ENCODE peak calls at places on chromosomes 16 and 17, in nine cellular contexts. One of them, this sample, is unnamed.

GRCh38 chr17:40553694-40554534 is 11.4 kb downstream of the CCR7 start:
- DNase-seq in cardiac fibroblast: peak; percentile 91
- DNase-seq in dorsolateral prefrontal cortex: peak; percentile 80
- DNase-seq in tibial nerve: peak; percentile 62
- DNase-seq in colonic mucosa: peak; percentile 33
- DNase-seq in sigmoid colon: peak; percentile 89
- DNase-seq in breast epithelium: no peak
- DNase-seq in fibroblast of mammary gland: peak; percentile 79
- DNase-seq in endodermal cell: peak; percentile 52
- DNase-seq in this sample: peak; percentile 91

GRCh38 chr16:28573738-28574718 is 20.3 kb downstream of the SGF29 start:
- DNase-seq in tibial nerve: no peak
- DNase-seq in fibroblast of mammary gland: no peak
- DNase-seq in breast epithelium: no peak
- DNase-seq in sigmoid colon: no peak
- DNase-seq in colonic mucosa: no peak
- DNase-seq in endodermal cell: no peak
- DNase-seq in cardiac fibroblast: no peak
- DNase-seq in dorsolateral prefrontal cortex: no peak
- DNase-seq in this sample: no peak

GRCh38 chr17:7864995-7865650 is 7.3 kb downstream of the CYB5D1 start:
- DNase-seq in dorsolateral prefrontal cortex: no peak
- DNase-seq in cardiac fibroblast: peak; percentile 44
- DNase-seq in sigmoid colon: no peak
- DNase-seq in fibroblast of mammary gland: peak; percentile 48
- DNase-seq in tibial nerve: no peak
- DNase-seq in endodermal cell: peak; percentile 27
- DNase-seq in breast epithelium: no peak
- DNase-seq in colonic mucosa: no peak
- DNase-seq in this sample: no peak

GRCh38 chr17:16342979-16343378 is 10.3 kb downstream of the CENPV start:
- DNase-seq in tibial nerve: no peak
- DNase-seq in endodermal cell: no peak
- DNase-seq in sigmoid colon: peak; percentile 56
- DNase-seq in breast epithelium: no peak
- DNase-seq in cardiac fibroblast: peak; percentile 75
- DNase-seq in colonic mucosa: no peak
- DNase-seq in fibroblast of mammary gland: peak; percentile 84
- DNase-seq in dorsolateral prefrontal cortex: peak; percentile 74
- DNase-seq in this sample: peak; percentile 57

GRCh38 chr16:84048306-84048705 is 5.7 kb upstream of the SLC38A8 start:
- DNase-seq in breast epithelium: no peak
- DNase-seq in colonic mucosa: no peak
- DNase-seq in dorsolateral prefrontal cortex: peak; percentile 24
- DNase-seq in fibroblast of mammary gland: no peak
- DNase-seq in endodermal cell: peak; percentile 90
- DNase-seq in sigmoid colon: peak; percentile 40
- DNase-seq in cardiac fibroblast: no peak
- DNase-seq in tibial nerve: no peak
- DNase-seq in this sample: no peak

GRCh38 chr17:77833769-77834168 is 124.7 kb upstream of the TNRC6C start:
- DNase-seq in tibial nerve: no peak
- DNase-seq in breast epithelium: no peak
- DNase-seq in endodermal cell: no peak
- DNase-seq in colonic mucosa: no peak
- DNase-seq in dorsolateral prefrontal cortex: no peak
- DNase-seq in sigmoid colon: peak; percentile 20
- DNase-seq in fibroblast of mammary gland: no peak
- DNase-seq in cardiac fibroblast: no peak
- DNase-seq in this sample: no peak

GRCh38 chr17:9024497-9024896 is 3.2 kb downstream of the NTN1 start:
- DNase-seq in cardiac fibroblast: no peak
- DNase-seq in breast epithelium: no peak
- DNase-seq in endodermal cell: peak; percentile 78
- DNase-seq in dorsolateral prefrontal cortex: no peak
- DNase-seq in fibroblast of mammary gland: no peak
- DNase-seq in tibial nerve: no peak
- DNase-seq in sigmoid colon: no peak
- DNase-seq in colonic mucosa: no peak
- DNase-seq in this sample: no peak

GRCh38 chr16:68416057-68417046 is 32.0 kb downstream of the SMPD3 start:
- DNase-seq in dorsolateral prefrontal cortex: no peak
- DNase-seq in endodermal cell: no peak
- DNase-seq in breast epithelium: peak; percentile 56
- DNase-seq in colonic mucosa: peak; percentile 84
- DNase-seq in tibial nerve: no peak
- DNase-seq in sigmoid colon: no peak
- DNase-seq in cardiac fibroblast: no peak
- DNase-seq in fibroblast of mammary gland: no peak
- DNase-seq in this sample: no peak

GRCh38 chr17:63702616-63703015 is 2.7 kb upstream of the LIMD2 start:
- DNase-seq in sigmoid colon: no peak
- DNase-seq in cardiac fibroblast: no peak
- DNase-seq in endodermal cell: peak; percentile 52
- DNase-seq in breast epithelium: no peak
- DNase-seq in colonic mucosa: no peak
- DNase-seq in dorsolateral prefrontal cortex: no peak
- DNase-seq in fibroblast of mammary gland: no peak
- DNase-seq in tibial nerve: no peak
- DNase-seq in this sample: no peak

GRCh38 chr17:49766918-49767530 is 3.1 kb upstream of the FAM117A start:
- DNase-seq in tibial nerve: no peak
- DNase-seq in breast epithelium: no peak
- DNase-seq in fibroblast of mammary gland: no peak
- DNase-seq in cardiac fibroblast: no peak
- DNase-seq in colonic mucosa: no peak
- DNase-seq in endodermal cell: no peak
- DNase-seq in dorsolateral prefrontal cortex: no peak
- DNase-seq in sigmoid colon: no peak
- DNase-seq in this sample: no peak

GRCh38 chr17:72950236-72950931 is 142.1 kb downstream of the SLC39A11 start:
- DNase-seq in tibial nerve: no peak
- DNase-seq in breast epithelium: no peak
- DNase-seq in dorsolateral prefrontal cortex: no peak
- DNase-seq in colonic mucosa: no peak
- DNase-seq in endodermal cell: no peak
- DNase-seq in cardiac fibroblast: no peak
- DNase-seq in fibroblast of mammary gland: no peak
- DNase-seq in sigmoid colon: no peak
- DNase-seq in this sample: no peak

GRCh38 chr17:76147211-76148014 is 6.4 kb upstream of the FOXJ1 start:
- DNase-seq in sigmoid colon: peak; percentile 57
- DNase-seq in fibroblast of mammary gland: peak; percentile 38
- DNase-seq in breast epithelium: peak; percentile 14
- DNase-seq in tibial nerve: no peak
- DNase-seq in colonic mucosa: no peak
- DNase-seq in dorsolateral prefrontal cortex: no peak
- DNase-seq in cardiac fibroblast: peak; percentile 55
- DNase-seq in endodermal cell: peak; percentile 59
- DNase-seq in this sample: peak; percentile 31

GRCh38 chr16:73298562-73298961 is 250.6 kb upstream of the ZFHX3 start:
- DNase-seq in colonic mucosa: no peak
- DNase-seq in dorsolateral prefrontal cortex: no peak
- DNase-seq in sigmoid colon: no peak
- DNase-seq in breast epithelium: no peak
- DNase-seq in tibial nerve: no peak
- DNase-seq in fibroblast of mammary gland: no peak
- DNase-seq in cardiac fibroblast: peak; percentile 5
- DNase-seq in endodermal cell: peak; percentile 63
- DNase-seq in this sample: peak; percentile 38

GRCh38 chr17:68954146-68954971 is 833 bp downstream of the ABCA8 start:
- DNase-seq in colonic mucosa: no peak
- DNase-seq in dorsolateral prefrontal cortex: no peak
- DNase-seq in fibroblast of mammary gland: peak; percentile 38
- DNase-seq in endodermal cell: no peak
- DNase-seq in tibial nerve: no peak
- DNase-seq in sigmoid colon: no peak
- DNase-seq in cardiac fibroblast: peak; percentile 47
- DNase-seq in breast epithelium: no peak
- DNase-seq in this sample: peak; percentile 38

GRCh38 chr17:19397556-19398041 is 10.6 kb upstream of the MFAP4 start:
- DNase-seq in endodermal cell: peak; percentile 88
- DNase-seq in sigmoid colon: no peak
- DNase-seq in cardiac fibroblast: no peak
- DNase-seq in dorsolateral prefrontal cortex: no peak
- DNase-seq in tibial nerve: no peak
- DNase-seq in fibroblast of mammary gland: no peak
- DNase-seq in colonic mucosa: peak; percentile 71
- DNase-seq in breast epithelium: no peak
- DNase-seq in this sample: no peak

GRCh38 chr17:32345953-32346600 is 3.9 kb upstream of the ZNF207 start:
- DNase-seq in endodermal cell: no peak
- DNase-seq in tibial nerve: no peak
- DNase-seq in sigmoid colon: no peak
- DNase-seq in colonic mucosa: no peak
- DNase-seq in cardiac fibroblast: no peak
- DNase-seq in breast epithelium: no peak
- DNase-seq in dorsolateral prefrontal cortex: no peak
- DNase-seq in fibroblast of mammary gland: no peak
- DNase-seq in this sample: no peak

GRCh38 chr17:32341857-32342602 is at the start of gene C17orf75:
- DNase-seq in fibroblast of mammary gland: peak; percentile 72
- DNase-seq in breast epithelium: peak; percentile 83
- DNase-seq in sigmoid colon: peak; percentile 90
- DNase-seq in cardiac fibroblast: peak; percentile 79
- DNase-seq in colonic mucosa: peak; percentile 81
- DNase-seq in tibial nerve: peak; percentile 63
- DNase-seq in dorsolateral prefrontal cortex: peak; percentile 89
- DNase-seq in endodermal cell: peak; percentile 96
- DNase-seq in this sample: peak; percentile 75

GRCh38 chr17:32335647-32336046 is 6.3 kb downstream of the C17orf75 start:
- DNase-seq in fibroblast of mammary gland: peak; percentile 72
- DNase-seq in cardiac fibroblast: no peak
- DNase-seq in colonic mucosa: no peak
- DNase-seq in breast epithelium: no peak
- DNase-seq in endodermal cell: peak; percentile 7
- DNase-seq in dorsolateral prefrontal cortex: no peak
- DNase-seq in tibial nerve: no peak
- DNase-seq in sigmoid colon: no peak
- DNase-seq in this sample: peak; percentile 97

GRCh38 chr17:32342603-32343325 is 791 bp upstream of the C17orf75 start:
- DNase-seq in tibial nerve: no peak
- DNase-seq in endodermal cell: no peak
- DNase-seq in cardiac fibroblast: no peak
- DNase-seq in dorsolateral prefrontal cortex: no peak
- DNase-seq in fibroblast of mammary gland: no peak
- DNase-seq in sigmoid colon: no peak
- DNase-seq in colonic mucosa: no peak
- DNase-seq in breast epithelium: no peak
- DNase-seq in this sample: no peak

GRCh38 chr17:32341141-32341856 is 674 bp downstream of the C17orf75 start:
- DNase-seq in cardiac fibroblast: no peak
- DNase-seq in breast epithelium: no peak
- DNase-seq in tibial nerve: no peak
- DNase-seq in dorsolateral prefrontal cortex: no peak
- DNase-seq in colonic mucosa: peak; percentile 36
- DNase-seq in sigmoid colon: no peak
- DNase-seq in endodermal cell: no peak
- DNase-seq in fibroblast of mammary gland: peak; percentile 28
- DNase-seq in this sample: no peak
- TF ChIP-seq CTCF in cardiac fibroblast: no peak
- TF ChIP-seq CTCF in breast epithelium: no peak
- TF ChIP-seq CTCF in tibial nerve: no peak
- TF ChIP-seq CTCF in dorsolateral prefrontal cortex: no peak
- TF ChIP-seq CTCF in colonic mucosa: no peak
- TF ChIP-seq CTCF in sigmoid colon: no peak
- TF ChIP-seq CTCF in endodermal cell: peak; percentile 48
- TF ChIP-seq CTCF in fibroblast of mammary gland: peak; percentile 25
- TF ChIP-seq CTCF in this sample: peak; percentile 32

GRCh38 chr17:44315760-44316731 is 7.6 kb downstream of the RUNDC3A start:
- DNase-seq in breast epithelium: no peak
- DNase-seq in dorsolateral prefrontal cortex: no peak
- DNase-seq in cardiac fibroblast: no peak
- DNase-seq in tibial nerve: no peak
- DNase-seq in fibroblast of mammary gland: no peak
- DNase-seq in colonic mucosa: no peak
- DNase-seq in endodermal cell: peak; percentile 99
- DNase-seq in sigmoid colon: no peak
- DNase-seq in this sample: no peak

GRCh38 chr17:44312396-44313104 is 4.1 kb downstream of the RUNDC3A start:
- DNase-seq in fibroblast of mammary gland: no peak
- DNase-seq in breast epithelium: no peak
- DNase-seq in cardiac fibroblast: no peak
- DNase-seq in endodermal cell: no peak
- DNase-seq in sigmoid colon: no peak
- DNase-seq in tibial nerve: no peak
- DNase-seq in dorsolateral prefrontal cortex: no peak
- DNase-seq in colonic mucosa: no peak
- DNase-seq in this sample: no peak

GRCh38 chr17:44314031-44314430 is 5.6 kb downstream of the RUNDC3A start:
- DNase-seq in endodermal cell: no peak
- DNase-seq in sigmoid colon: no peak
- DNase-seq in cardiac fibroblast: no peak
- DNase-seq in tibial nerve: no peak
- DNase-seq in fibroblast of mammary gland: no peak
- DNase-seq in colonic mucosa: no peak
- DNase-seq in breast epithelium: no peak
- DNase-seq in dorsolateral prefrontal cortex: no peak
- DNase-seq in this sample: no peak

GRCh38 chr17:44314869-44315661 is 6.7 kb downstream of the RUNDC3A start:
- DNase-seq in dorsolateral prefrontal cortex: peak; percentile 76
- DNase-seq in colonic mucosa: no peak
- DNase-seq in cardiac fibroblast: peak; percentile 32
- DNase-seq in breast epithelium: no peak
- DNase-seq in fibroblast of mammary gland: no peak
- DNase-seq in sigmoid colon: no peak
- DNase-seq in tibial nerve: no peak
- DNase-seq in endodermal cell: peak; percentile 94
- DNase-seq in this sample: no peak

GRCh38 chr17:44314524-44314868 is 6.1 kb downstream of the RUNDC3A start:
- DNase-seq in endodermal cell: no peak
- DNase-seq in colonic mucosa: no peak
- DNase-seq in sigmoid colon: no peak
- DNase-seq in cardiac fibroblast: no peak
- DNase-seq in breast epithelium: no peak
- DNase-seq in tibial nerve: no peak
- DNase-seq in dorsolateral prefrontal cortex: no peak
- DNase-seq in fibroblast of mammary gland: no peak
- DNase-seq in this sample: no peak
- H3K4me3 ChIP-seq in endodermal cell: peak overlapping the region; percentile 67
- H3K4me3 ChIP-seq in colonic mucosa: no peak overlapping the region
- H3K4me3 ChIP-seq in sigmoid colon: no peak overlapping the region
- H3K4me3 ChIP-seq in cardiac fibroblast: no peak overlapping the region
- H3K4me3 ChIP-seq in breast epithelium: no peak overlapping the region
- H3K4me3 ChIP-seq in tibial nerve: no peak overlapping the region
- H3K4me3 ChIP-seq in dorsolateral prefrontal cortex: no peak overlapping the region
- H3K4me3 ChIP-seq in fibroblast of mammary gland: no peak overlapping the region
- H3K4me3 ChIP-seq in this sample: no peak overlapping the region

GRCh38 chr16:7167651-7168050 is 165.0 kb upstream of the RBFOX1 start:
- DNase-seq in colonic mucosa: no peak
- DNase-seq in endodermal cell: no peak
- DNase-seq in tibial nerve: no peak
- DNase-seq in breast epithelium: no peak
- DNase-seq in fibroblast of mammary gland: no peak
- DNase-seq in cardiac fibroblast: no peak
- DNase-seq in dorsolateral prefrontal cortex: no peak
- DNase-seq in sigmoid colon: no peak
- DNase-seq in this sample: no peak
- TF ChIP-seq CTCF in colonic mucosa: no peak
- TF ChIP-seq CTCF in endodermal cell: no peak
- TF ChIP-seq CTCF in tibial nerve: no peak
- TF ChIP-seq CTCF in breast epithelium: no peak
- TF ChIP-seq CTCF in fibroblast of mammary gland: no peak
- TF ChIP-seq CTCF in cardiac fibroblast: no peak
- TF ChIP-seq CTCF in dorsolateral prefrontal cortex: no peak
- TF ChIP-seq CTCF in sigmoid colon: no peak
- TF ChIP-seq CTCF in this sample: no peak

GRCh38 chr17:48002920-48003685 is 32.2 kb downstream of the CDK5RAP3 start:
- DNase-seq in breast epithelium: no peak
- DNase-seq in tibial nerve: no peak
- DNase-seq in colonic mucosa: no peak
- DNase-seq in endodermal cell: peak; percentile 85
- DNase-seq in dorsolateral prefrontal cortex: no peak
- DNase-seq in cardiac fibroblast: no peak
- DNase-seq in sigmoid colon: no peak
- DNase-seq in fibroblast of mammary gland: no peak
- DNase-seq in this sample: no peak
- H3K4me3 ChIP-seq in breast epithelium: no peak overlapping the region
- H3K4me3 ChIP-seq in tibial nerve: no peak overlapping the region
- H3K4me3 ChIP-seq in colonic mucosa: no peak overlapping the region
- H3K4me3 ChIP-seq in endodermal cell: no peak overlapping the region
- H3K4me3 ChIP-seq in dorsolateral prefrontal cortex: no peak overlapping the region
- H3K4me3 ChIP-seq in cardiac fibroblast: no peak overlapping the region
- H3K4me3 ChIP-seq in sigmoid colon: no peak overlapping the region
- H3K4me3 ChIP-seq in fibroblast of mammary gland: no peak overlapping the region
- H3K4me3 ChIP-seq in this sample: no peak overlapping the region

This sample was measured in AG10803.